ENCODE peak calls at places on chromosomes 7 and 10, in ten cellular contexts. V is colonic mucosa; W is stimulated activated CD4-positive, alpha-beta T cell treated with anti-CD3 and anti-CD28 coated beads, Interleukin-12 subunit alpha, Interleukin-12 subunit beta, amount 100 ng/mL, for 24 hours; P is Right ventricle myocardium inferior; Y is neural crest cell; A is HepG2; J is HFFc6; C is kidney epithelial cell; F is iPS-NIHi11; L is bronchial epithelial cell. B is an unnamed sample.

GRCh38 chr7:139681812-139682135 is 96.0 kb downstream of the HIPK2 start:
- DNase-seq in F (no peak), J (no peak), Y (no peak), V (no peak), P (no peak), C (no peak), L (no peak), A (no peak), W (no peak), B (no peak)

GRCh38 chr10:3813986-3814831 is 29.2 kb upstream of the KLF6 start:
- DNase-seq in P (no peak), L (peak), A (peak), Y (no peak), F (no peak), V (no peak), C (no peak), J (no peak), W (no peak), B (no peak)

GRCh38 chr10:133158756-133159610 is 1.0 kb upstream of the KNDC1 start:
- DNase-seq in J (no peak), V (no peak), F (peak), Y (no peak), L (no peak), P (no peak), C (no peak), A (no peak), W (no peak), B (peak)

GRCh38 chr10:33664070-33664469 is 329.6 kb upstream of the NRP1 start:
- DNase-seq in C (no peak), P (no peak), F (no peak), W (no peak), L (no peak), A (no peak), J (no peak), Y (no peak), V (no peak), B (no peak)

GRCh38 chr7:151137841-151138540 is 29.5 kb downstream of the GBX1 start:
- DNase-seq in P (no peak), A (no peak), C (no peak), Y (no peak), J (no peak), L (no peak), W (no peak), V (no peak), F (peak), B (peak)

GRCh38 chr10:88582806-88583583 is at the start of gene RNLS:
- DNase-seq in L (peak), Y (peak), C (no peak), V (peak), P (peak), J (no peak), F (peak), W (peak), A (no peak), B (peak)

GRCh38 chr7:102169651-102170416 is 116.8 kb upstream of the SH2B2 start:
- DNase-seq in A (no peak), L (no peak), F (no peak), P (no peak), Y (no peak), V (no peak), C (no peak), W (no peak), J (no peak), B (no peak)

GRCh38 chr7:37448057-37448636 is 517 bp downstream of the ELMO1 start:
- DNase-seq in W (peak), A (no peak), C (no peak), V (no peak), P (peak), L (no peak), J (no peak), F (peak), Y (no peak), B (no peak)

GRCh38 chr10:16894834-16895233 is 77.6 kb upstream of the RSU1 start:
- DNase-seq in J (no peak), F (no peak), Y (no peak), W (no peak), C (no peak), A (no peak), P (no peak), V (no peak), L (no peak), B (no peak)

GRCh38 chr7:76303057-76303828 is 770 bp downstream of the HSPB1 start:
- DNase-seq in A (peak), W (peak), Y (peak), P (peak), C (peak), L (peak), F (peak), J (peak), V (peak), B (peak)

GRCh38 chr10:31321396-31321941 is 2.5 kb downstream of the ZEB1 start:
- DNase-seq in P (no peak), F (no peak), J (no peak), C (no peak), W (no peak), Y (no peak), V (no peak), A (no peak), L (peak), B (no peak)

GRCh38 chr7:84238611-84239010 is 44.0 kb upstream of the SEMA3A start:
- DNase-seq in L (no peak), W (no peak), V (no peak), C (no peak), J (no peak), P (no peak), F (no peak), Y (no peak), A (no peak), B (no peak)

GRCh38 chr10:5607594-5607993 is 58.8 kb downstream of the ASB13 start:
- DNase-seq in L (no peak), A (no peak), P (peak), C (no peak), W (no peak), V (no peak), J (no peak), F (no peak), Y (no peak), B (peak)